ENCODE peak calls at places on chromosomes 2 and 18, in seven cellular contexts. Y is IMR-90, O is neuronal stem cell, C is H1, Q is mesendoderm, I is H9, G is mesenchymal stem cell. B is an unnamed sample.

GRCh38 chr2:133570547-133570946 is 2.3 kb upstream of the NCKAP5 start:
- DNase-seq in Y (no peak), O (no peak), C (no peak), Q (no peak), I (no peak), G (no peak), B (no peak)

GRCh38 chr18:44589709-44590108 is 91.0 kb upstream of the SETBP1 start:
- DNase-seq in Y (peak), O (no peak), C (no peak), Q (no peak), I (no peak), G (peak), B (peak)

GRCh38 chr2:12723741-12724463 is 7.2 kb downstream of the TRIB2 start:
- DNase-seq in Y (no peak), O (no peak), C (no peak), Q (peak), I (no peak), G (no peak), B (peak)

GRCh38 chr2:22901471-22901870 is 483.5 kb upstream of the KLHL29 start:
- DNase-seq in Y (no peak), O (no peak), C (no peak), Q (no peak), I (no peak), G (no peak), B (no peak)

GRCh38 chr2:233165895-233166661 is 85.4 kb upstream of the ATG16L1 start:
- DNase-seq in Y (no peak), O (no peak), C (no peak), Q (no peak), I (no peak), G (no peak), B (no peak)

GRCh38 chr2:224948859-224949258 is 93.4 kb downstream of the DOCK10 start:
- DNase-seq in Y (peak), O (no peak), C (no peak), Q (no peak), I (no peak), G (no peak), B (peak)

GRCh38 chr2:239274391-239275001 is 126.3 kb downstream of the HDAC4 start:
- DNase-seq in Y (peak), O (peak), C (no peak), Q (no peak), I (peak), G (no peak), B (no peak)

GRCh38 chr2:174632847-174633620 is 35.4 kb upstream of the WIPF1 start:
- DNase-seq in Y (no peak), O (no peak), C (no peak), Q (no peak), I (no peak), G (peak), B (no peak)

GRCh38 chr2:165648826-165649225 is 145.2 kb downstream of the GALNT3 start:
- DNase-seq in Y (no peak), O (no peak), C (no peak), Q (no peak), I (no peak), G (no peak), B (no peak)

GRCh38 chr18:44170208-44170880 is 510.3 kb upstream of the SETBP1 start:
- DNase-seq in Y (no peak), O (no peak), C (no peak), Q (no peak), I (no peak), G (peak), B (no peak)

GRCh38 chr2:174012347-174013309 is 47.5 kb upstream of the SP3 start:
- DNase-seq in Y (no peak), O (no peak), C (no peak), Q (peak), I (peak), G (peak), B (peak)

GRCh38 chr2:48232351-48232750 is 297.6 kb upstream of the STON1 start:
- DNase-seq in Y (no peak), O (no peak), C (no peak), Q (no peak), I (no peak), G (no peak), B (no peak)

GRCh38 chr2:101981066-101981465 is 10.7 kb upstream of the IL1R2 start:
- DNase-seq in Y (no peak), O (no peak), C (no peak), Q (no peak), I (no peak), G (no peak), B (no peak)

GRCh38 chr2:102074167-102074778 is 68.3 kb upstream of the IL1R1 start:
- DNase-seq in Y (no peak), O (no peak), C (no peak), Q (peak), I (no peak), G (no peak), B (no peak)

GRCh38 chr2:23606968-23607367 is 222.0 kb downstream of the KLHL29 start:
- DNase-seq in Y (peak), O (no peak), C (no peak), Q (no peak), I (no peak), G (peak), B (peak)

GRCh38 chr18:58254873-58255511 is 211.0 kb downstream of the NEDD4L start:
- DNase-seq in Y (peak), O (no peak), C (no peak), Q (peak), I (peak), G (peak), B (no peak)

GRCh38 chr2:229921101-229921891 is 513 bp downstream of the TRIP12 start:
- DNase-seq in Y (peak), O (peak), C (no peak), Q (peak), I (peak), G (peak), B (peak)

GRCh38 chr2:47288864-47289263 is 114.1 kb upstream of the MSH2 start:
- DNase-seq in Y (peak), O (no peak), C (no peak), Q (no peak), I (no peak), G (peak), B (peak)

GRCh38 chr2:128469203-128469602 is 150.5 kb upstream of the HS6ST1 start:
- DNase-seq in Y (no peak), O (no peak), C (no peak), Q (peak), I (peak), G (no peak), B (peak)

GRCh38 chr18:31487251-31488015 is 10.5 kb upstream of the DSG2 start:
- DNase-seq in Y (peak), O (no peak), C (no peak), Q (no peak), I (no peak), G (peak), B (peak)

GRCh38 chr2:98020992-98021713 is 25.4 kb upstream of the TMEM131 start:
- DNase-seq in Y (no peak), O (no peak), C (no peak), Q (no peak), I (no peak), G (no peak), B (no peak)

GRCh38 chr2:67215636-67216035 is 181.5 kb upstream of the ETAA1 start:
- DNase-seq in Y (peak), O (no peak), C (no peak), Q (no peak), I (no peak), G (peak), B (no peak)

GRCh38 chr2:67215214-67215613 is 181.9 kb upstream of the ETAA1 start:
- DNase-seq in Y (peak), O (no peak), C (peak), Q (peak), I (peak), G (peak), B (peak)

GRCh38 chr2:67216881-67217280 is 180.3 kb upstream of the ETAA1 start:
- DNase-seq in Y (no peak), O (no peak), C (no peak), Q (peak), I (no peak), G (peak), B (no peak)

GRCh38 chr2:67216103-67216502 is 181.0 kb upstream of the ETAA1 start:
- DNase-seq in Y (peak), O (no peak), C (no peak), Q (no peak), I (no peak), G (peak), B (no peak)

DNA sequence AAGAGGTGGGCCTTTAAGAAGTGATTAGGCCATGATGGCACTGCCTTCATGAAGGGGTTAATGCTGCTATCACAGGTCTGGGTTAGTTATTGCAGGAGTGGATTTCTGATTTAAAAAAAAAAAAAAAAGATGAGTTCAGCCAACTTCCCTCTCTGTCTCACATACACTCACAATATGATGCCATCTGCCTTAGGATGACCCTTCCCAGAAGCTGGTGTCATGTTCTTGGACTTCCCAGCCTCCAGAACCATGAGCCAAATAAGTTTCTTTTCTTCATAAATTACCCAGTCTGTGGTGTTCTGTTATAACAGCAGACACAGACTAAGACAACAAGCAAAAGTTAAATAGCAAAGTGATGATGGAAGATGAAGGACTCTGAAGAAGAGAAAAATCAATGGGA is 179.7 kb upstream of the ETAA1 start:
- DNase-seq in Y (no peak), O (no peak), C (no peak), Q (no peak), I (no peak), G (no peak), B (no peak)
- H2AK5ac ChIP-seq in Y (peak), O (no peak), C (no peak), Q (no peak), I (no peak), G (no peak), B (no peak)

GRCh38 chr2:234958746-234959395 is 7.1 kb downstream of the SH3BP4 start:
- DNase-seq in Y (no peak), O (no peak), C (no peak), Q (no peak), I (no peak), G (peak), B (no peak)

GRCh38 chr2:234955971-234956509 is 4.2 kb downstream of the SH3BP4 start:
- DNase-seq in Y (no peak), O (no peak), C (no peak), Q (peak), I (no peak), G (no peak), B (no peak)

GRCh38 chr2:234957533-234958135 is 5.8 kb downstream of the SH3BP4 start:
- DNase-seq in Y (peak), O (no peak), C (no peak), Q (no peak), I (no peak), G (no peak), B (no peak)

GRCh38 chr2:234960091-234961088 is 8.6 kb downstream of the SH3BP4 start:
- DNase-seq in Y (no peak), O (no peak), C (no peak), Q (no peak), I (no peak), G (peak), B (peak)

GRCh38 chr2:234958311-234958710 is 6.5 kb downstream of the SH3BP4 start:
- DNase-seq in Y (no peak), O (no peak), C (no peak), Q (no peak), I (no peak), G (no peak), B (no peak)
- H2AK5ac ChIP-seq in Y (peak), O (no peak), C (no peak), Q (no peak), I (no peak), G (peak), B (no peak)

GRCh38 chr2:209387389-209387788 is 36.5 kb upstream of the MAP2 start:
- DNase-seq in Y (no peak), O (no peak), C (no peak), Q (no peak), I (no peak), G (no peak), B (no peak)
- H2AK5ac ChIP-seq in Y (no peak), O (peak), C (no peak), Q (no peak), I (no peak), G (no peak), B (no peak)

GRCh38 chr2:109151519-109151918 is 22.5 kb downstream of the SH3RF3 start:
- DNase-seq in Y (no peak), O (no peak), C (no peak), Q (no peak), I (no peak), G (no peak), B (no peak)

GRCh38 chr2:109153005-109153404 is 24.0 kb downstream of the SH3RF3 start:
- DNase-seq in Y (no peak), O (no peak), C (no peak), Q (no peak), I (no peak), G (no peak), B (no peak)

GRCh38 chr2:109156052-109156451 is 27.0 kb downstream of the SH3RF3 start:
- DNase-seq in Y (no peak), O (no peak), C (no peak), Q (peak), I (no peak), G (no peak), B (no peak)

GRCh38 chr2:109157563-109158105 is 28.6 kb downstream of the SH3RF3 start:
- DNase-seq in Y (no peak), O (no peak), C (no peak), Q (no peak), I (no peak), G (no peak), B (no peak)

DNA sequence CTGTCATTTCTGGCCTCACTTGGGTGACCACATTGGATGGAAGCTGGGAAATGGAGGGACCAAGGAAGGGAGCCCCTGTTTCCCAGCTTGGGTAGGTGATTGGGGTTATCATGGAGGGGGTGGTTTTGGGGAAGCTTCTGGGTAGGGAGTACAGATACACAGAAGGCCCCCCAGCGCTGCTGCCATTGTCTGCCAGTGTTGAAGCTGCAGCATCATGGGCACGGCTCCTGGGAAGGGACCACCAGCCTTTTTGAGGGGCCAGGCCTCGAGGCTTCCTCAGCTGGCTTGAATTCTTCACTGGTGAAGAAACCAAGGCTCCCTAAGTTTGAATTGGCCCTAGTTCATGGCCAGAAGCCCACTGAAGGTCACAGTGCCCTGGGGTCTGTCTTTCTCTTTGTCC is 25.2 kb downstream of the SH3RF3 start:
- DNase-seq in Y (no peak), O (no peak), C (no peak), Q (no peak), I (no peak), G (no peak), B (no peak)
- H2AK5ac ChIP-seq in Y (no peak), O (no peak), C (no peak), Q (no peak), I (no peak), G (no peak), B (no peak)